ENCODE peak calls at places on chromosomes 13 and 19, in five cellular contexts. N is colonic mucosa, F is transverse colon, K is body of pancreas, R is esophagus squamous epithelium. W is an unnamed sample. For H3K4me1, the result is how much of the 10 kb centered on the place peaks cover.

GRCh38 chr19:44757735-44758505 is 9.4 kb downstream of the BCL3 start:
- DNase-seq in K (peak), R (no peak), N (no peak), F (peak), W (no peak)

GRCh38 chr13:90154311-90154960 is 1193.1 kb upstream of the MIR17HG start:
- DNase-seq in K (no peak), R (no peak), N (no peak), F (no peak), W (peak)

GRCh38 chr13:99418663-99419140 is 82.6 kb upstream of the TM9SF2 start:
- DNase-seq in F (no peak), K (no peak), N (no peak), R (no peak), W (no peak)

GRCh38 chr19:28847468-28847867 is 365.5 kb downstream of the UQCRFS1 start:
- DNase-seq in R (no peak), N (no peak), F (no peak), K (no peak), W (no peak)

GRCh38 chr19:48738557-48739399 is 1.6 kb downstream of the RASIP1 start:
- DNase-seq in N (peak), F (peak), K (peak), R (no peak), W (peak)

GRCh38 chr19:55526216-55527196 is 10.4 kb downstream of the SBK2 start:
- DNase-seq in R (no peak), F (peak), N (peak), K (peak), W (no peak)

GRCh38 chr19:30857966-30858490 is 485.8 kb downstream of the ZNF536 start:
- DNase-seq in R (no peak), F (no peak), K (no peak), N (no peak), W (no peak)

GRCh38 chr13:63910406-63910957 is 2494.8 kb upstream of the PCDH20 start:
- DNase-seq in R (no peak), N (no peak), K (no peak), F (no peak), W (no peak)

GRCh38 chr13:97540696-97541095 is 106.7 kb downstream of the RAP2A start:
- DNase-seq in K (no peak), R (no peak), N (no peak), F (no peak), W (no peak)

GRCh38 chr13:76148374-76148773 is 512.2 kb downstream of the LMO7 start:
- DNase-seq in F (no peak), K (no peak), R (no peak), N (no peak), W (peak)

GRCh38 chr19:28012361-28012760 is 1200.6 kb downstream of the UQCRFS1 start:
- DNase-seq in F (no peak), K (no peak), R (no peak), N (no peak), W (no peak)

GRCh38 chr13:42396901-42397670 is 125.1 kb downstream of the AKAP11 start:
- DNase-seq in K (no peak), F (no peak), R (no peak), N (no peak), W (no peak)

GRCh38 chr13:94710881-94711560 is 1.3 kb downstream of the SOX21 start:
- DNase-seq in K (no peak), F (no peak), R (no peak), N (no peak), W (no peak)

GRCh38 chr19:50962245-50962644 is 7.1 kb downstream of the KLK6 start:
- DNase-seq in N (no peak), F (no peak), K (no peak), R (no peak), W (no peak)

GRCh38 chr13:101382701-101383100 is 33.6 kb downstream of the NALCN start:
- DNase-seq in N (no peak), F (no peak), R (no peak), K (no peak), W (no peak)

GRCh38 chr13:39451860-39452301 is 151.1 kb downstream of the LHFPL6 start:
- DNase-seq in N (no peak), K (peak), F (peak), R (no peak), W (no peak)

GRCh38 chr19:1814391-1814790 is 2.3 kb upstream of the ATP8B3 start:
- DNase-seq in N (no peak), K (no peak), R (no peak), F (no peak), W (no peak)

DNA sequence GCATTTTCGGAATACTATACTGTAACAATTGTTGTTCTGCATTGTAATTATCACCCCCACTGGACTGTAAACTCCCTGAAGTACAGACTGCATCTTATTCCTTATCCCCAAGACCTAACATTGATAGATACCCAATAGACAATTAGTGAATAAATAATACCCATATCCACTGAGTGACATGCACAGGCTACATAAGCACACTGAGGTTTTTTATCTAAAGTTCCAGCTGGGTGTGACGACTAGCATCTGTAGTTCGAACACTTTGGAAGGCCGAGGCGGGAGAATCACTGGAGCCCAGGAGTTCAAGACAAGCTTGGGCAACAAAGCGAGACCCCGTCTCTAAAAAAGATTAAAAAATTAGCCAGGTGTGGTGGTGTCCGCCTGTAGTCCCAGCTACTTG is 2.5 kb downstream of the KPNA3 start:
- DNase-seq in N (no peak), K (no peak), R (no peak), F (no peak), W (no peak)
- H3K4me1 ChIP-seq in N (under half), K (under half), R (under half), F (under half), W (under half)

DNA sequence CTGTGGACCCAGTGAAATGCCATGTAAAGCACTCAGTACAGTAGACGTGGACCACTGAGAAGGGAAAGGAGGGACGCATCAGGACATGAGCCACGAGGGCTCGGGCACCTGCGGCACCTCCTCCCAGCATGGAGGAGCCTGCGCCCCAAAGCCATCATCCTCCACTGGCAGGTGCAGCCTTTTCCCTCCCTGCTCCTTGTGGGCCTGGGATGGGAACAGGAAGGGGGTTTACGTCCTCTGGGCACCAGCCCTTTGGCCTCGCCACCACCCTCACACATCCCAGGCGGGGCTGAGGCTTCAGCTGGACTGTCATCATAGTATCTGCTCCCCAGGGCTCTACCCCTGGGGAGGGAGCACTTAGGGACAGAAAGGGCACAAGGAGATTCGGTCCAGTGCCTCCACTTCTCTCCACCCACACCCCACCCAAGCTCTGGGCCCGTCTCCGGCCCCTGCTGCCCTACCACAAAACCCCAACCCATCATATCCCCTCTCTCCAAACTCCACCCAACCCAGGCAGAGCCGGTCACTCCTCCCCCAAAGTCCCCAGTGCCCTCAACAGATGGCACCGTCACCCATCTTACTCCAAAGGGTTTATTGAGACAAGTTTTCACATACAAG is 2.1 kb upstream of the PRKD2 start:
- DNase-seq in N (no peak), K (no peak), F (no peak), R (no peak), W (no peak)
- H3K27ac ChIP-seq in N (peak), K (no peak), F (peak), R (no peak), W (no peak)

GRCh38 chr13:95745752-95746151 is 68.8 kb downstream of the DNAJC3 start:
- DNase-seq in F (no peak), N (no peak), R (no peak), K (no peak), W (no peak)
- TF ChIP-seq CTCF in F (no peak), N (no peak), R (no peak), K (no peak), W (no peak)

GRCh38 chr19:19445288-19445687 is 39.8 kb downstream of the GATAD2A start:
- DNase-seq in F (no peak), R (no peak), N (no peak), K (no peak), W (no peak)

GRCh38 chr19:19445911-19446361 is 40.5 kb downstream of the GATAD2A start:
- DNase-seq in N (no peak), K (no peak), R (no peak), F (no peak), W (no peak)

GRCh38 chr19:19448238-19448544 is 42.7 kb downstream of the GATAD2A start:
- DNase-seq in K (peak), R (no peak), N (no peak), F (no peak), W (no peak)

GRCh38 chr19:19446655-19447437 is 41.4 kb downstream of the GATAD2A start:
- DNase-seq in F (no peak), K (no peak), N (no peak), R (no peak), W (no peak)

DNA sequence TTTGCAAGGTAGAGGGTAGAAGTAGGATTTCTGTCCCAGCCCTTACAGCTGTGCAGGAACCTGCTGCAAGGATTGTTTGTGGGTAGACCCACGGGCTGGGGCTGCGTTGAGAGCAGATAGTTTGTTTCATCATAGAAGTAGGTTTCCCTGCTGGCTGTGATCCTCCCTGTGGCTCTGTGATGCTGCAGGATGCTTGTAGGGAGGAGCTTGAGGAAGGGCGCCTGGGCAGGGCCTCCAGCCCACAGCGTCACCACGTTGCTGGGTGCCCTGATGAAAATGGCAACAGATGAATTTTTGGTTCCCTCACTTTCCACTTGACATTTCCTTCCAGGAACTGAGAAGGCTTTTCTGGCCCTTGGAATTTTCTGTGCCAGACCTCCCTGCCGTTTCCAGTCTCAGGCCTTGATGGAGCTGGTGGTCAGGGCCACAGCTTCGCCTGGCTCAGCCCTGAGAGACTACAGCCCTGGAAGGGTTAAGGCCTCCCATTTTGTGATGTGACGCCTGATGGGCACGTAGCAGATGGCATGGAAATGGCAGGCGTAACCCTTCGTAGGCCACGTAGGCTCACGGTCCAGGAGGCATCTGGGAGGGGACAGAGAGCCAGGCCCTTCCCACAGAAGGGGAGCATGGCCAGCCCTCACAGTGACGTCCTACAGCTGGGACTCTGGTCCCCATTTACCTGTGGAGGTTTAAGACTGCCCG is 42.2 kb downstream of the GATAD2A start:
- DNase-seq in N (no peak), F (no peak), R (no peak), K (no peak), W (no peak)
- H3K4me1 ChIP-seq in N (under half), F (under half), R (under half), K (under half), W (under half)

GRCh38 chr13:51955281-51955771 is 55.9 kb downstream of the ATP7B start:
- DNase-seq in F (peak), R (no peak), K (no peak), N (peak), W (no peak)

GRCh38 chr13:51946163-51946669 is 65.0 kb downstream of the ATP7B start:
- DNase-seq in R (no peak), F (no peak), N (no peak), K (no peak), W (no peak)

GRCh38 chr13:51953347-51953746 is 57.9 kb downstream of the ATP7B start:
- DNase-seq in N (no peak), F (no peak), K (no peak), R (no peak), W (no peak)

GRCh38 chr13:51955841-51956603 is 55.2 kb downstream of the ATP7B start:
- DNase-seq in R (no peak), N (peak), F (peak), K (no peak), W (no peak)

DNA sequence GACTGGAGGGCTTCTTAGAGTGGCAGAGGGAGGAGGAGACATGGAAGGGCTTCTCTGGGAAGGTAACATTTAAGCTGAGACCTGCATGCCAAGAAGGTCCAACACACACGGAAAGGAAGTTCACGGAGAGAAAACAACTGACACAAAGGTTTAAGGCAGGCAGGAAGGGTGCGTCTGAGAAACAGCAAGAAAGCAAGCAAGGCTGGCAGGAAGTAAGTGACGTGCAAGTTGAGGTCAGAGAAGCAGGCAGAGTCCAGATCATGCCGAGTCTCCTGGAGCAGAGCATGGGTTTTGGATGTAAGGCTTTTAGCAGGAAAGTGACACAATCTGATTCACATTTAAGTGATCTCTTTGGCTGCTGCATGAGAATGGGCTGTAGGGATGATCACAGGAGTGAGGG is 60.5 kb downstream of the ATP7B start:
- DNase-seq in F (no peak), K (no peak), N (no peak), R (no peak), W (no peak)
- H3K27ac ChIP-seq in F (no peak), K (no peak), N (no peak), R (no peak), W (no peak)

GRCh38 chr13:71316964-71317363 is 550.0 kb downstream of the DACH1 start:
- DNase-seq in F (no peak), K (no peak), R (no peak), N (no peak), W (no peak)

DNA sequence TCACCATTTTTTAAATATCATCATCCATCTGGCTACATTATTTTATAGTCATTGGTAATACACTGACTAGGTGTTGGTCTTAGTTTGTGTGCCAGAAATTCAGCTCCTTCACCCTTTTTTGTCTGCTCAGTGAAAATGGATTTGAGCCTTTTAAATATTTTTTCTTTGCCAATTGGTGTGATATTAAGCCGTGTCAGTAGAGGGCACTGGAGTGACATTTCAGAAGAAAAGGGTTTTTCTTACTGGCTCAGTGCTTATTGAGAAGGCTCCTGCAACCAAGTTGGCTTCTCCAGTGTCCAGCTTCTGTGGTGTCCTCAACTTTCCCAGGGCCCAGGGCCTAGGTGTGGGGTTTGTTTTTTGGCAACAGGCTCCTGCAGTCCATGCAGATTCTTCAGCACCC is 546.6 kb downstream of the DACH1 start:
- DNase-seq in R (no peak), F (no peak), N (peak), K (no peak), W (no peak)
- TF ChIP-seq CTCF in R (no peak), F (peak), N (peak), K (peak), W (peak)

DNA sequence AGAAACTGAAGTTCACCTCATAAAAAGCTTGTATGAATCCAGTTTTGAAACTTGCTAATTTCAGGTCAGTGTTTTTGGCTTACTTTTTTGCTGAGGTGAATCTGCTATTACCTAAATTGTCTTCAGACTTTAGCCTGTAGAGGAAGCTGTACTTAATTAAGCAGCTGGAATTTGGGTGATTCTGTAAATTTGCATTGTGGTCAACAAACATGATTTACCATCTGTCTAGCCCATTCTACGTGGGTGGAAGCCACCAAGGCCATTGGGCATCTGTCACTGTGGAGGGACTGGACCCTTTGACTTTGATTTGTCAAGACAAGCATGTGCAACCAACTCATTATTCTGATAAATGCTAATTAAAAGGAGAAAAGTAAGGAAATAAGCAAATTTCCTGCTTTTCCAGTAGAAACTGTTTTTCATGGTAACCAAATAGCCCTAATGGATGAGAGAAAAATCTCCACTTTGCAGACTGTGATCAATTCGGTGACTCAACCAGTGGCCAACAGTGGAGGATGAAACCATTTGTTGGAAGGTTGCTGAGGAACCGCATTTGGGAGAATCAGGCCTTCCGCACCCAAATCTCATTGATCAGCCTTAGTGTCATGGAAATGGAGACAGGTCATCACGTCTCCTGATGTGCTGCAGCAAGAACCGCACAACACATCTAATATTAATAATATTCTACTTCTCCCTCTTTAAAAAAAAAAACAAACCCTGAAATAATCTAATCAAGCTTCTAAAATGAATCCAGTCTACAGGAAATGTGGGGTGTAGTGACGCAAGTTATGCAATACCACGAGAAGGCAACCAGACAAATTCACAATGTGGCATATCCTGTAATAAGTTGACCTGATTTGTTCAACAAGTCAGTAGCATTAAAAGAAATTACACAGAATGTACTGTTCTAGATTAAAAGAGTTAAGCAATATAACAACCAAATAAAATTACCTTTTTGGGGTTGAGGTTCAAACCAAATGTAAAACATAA is 54.3 kb downstream of the GARRE1 start:
- DNase-seq in R (no peak), N (no peak), K (no peak), F (no peak), W (no peak)
- H3K4me1 ChIP-seq in R (under half), N (under half), K (under half), F (half or more), W (under half)